ENCODE peak calls at places on chromosomes 1 and 21, in nine cellular contexts. H is ACHN; U is HCT116; M is CD8-positive, alpha-beta T cell; D is amygdala; K is cardiac muscle cell; I is A549; O is brain microvascular endothelial cell; F is BE2C. J is an unnamed sample.

GRCh38 chr1:11925938-11926292 is 312 bp downstream of the KIAA2013 start:
- DNase-seq in H (no peak), U (no peak), M (no peak), D (no peak), K (no peak), I (no peak), O (no peak), F (no peak), J (no peak)

GRCh38 chr1:170885551-170885950 is 49.8 kb upstream of the MROH9 start:
- DNase-seq in H (no peak), U (no peak), M (no peak), D (no peak), K (no peak), I (no peak), O (no peak), F (no peak), J (no peak)

GRCh38 chr1:89552481-89553194 is 28.0 kb downstream of the LRRC8B start:
- DNase-seq in H (peak), U (no peak), M (no peak), D (no peak), K (no peak), I (no peak), O (no peak), F (no peak), J (peak)

GRCh38 chr1:155253208-155253607 is 2.1 kb downstream of the ENTREP3 start:
- DNase-seq in H (no peak), U (no peak), M (no peak), D (no peak), K (no peak), I (no peak), O (no peak), F (no peak), J (no peak)

GRCh38 chr21:42424848-42425602 is 21.3 kb downstream of the UBASH3A start:
- DNase-seq in H (no peak), U (no peak), M (peak), D (no peak), K (no peak), I (no peak), O (no peak), F (no peak), J (no peak)

GRCh38 chr1:28249879-28250295 is 9.4 kb upstream of the SESN2 start:
- DNase-seq in H (no peak), U (no peak), M (no peak), D (no peak), K (no peak), I (no peak), O (no peak), F (no peak), J (no peak)

GRCh38 chr21:33135925-33136324 is 66.0 kb downstream of the OLIG1 start:
- DNase-seq in H (no peak), U (no peak), M (no peak), D (no peak), K (no peak), I (no peak), O (no peak), F (no peak), J (no peak)

GRCh38 chr1:51417496-51418383 is 87.4 kb upstream of the TTC39A start:
- DNase-seq in H (no peak), U (no peak), M (no peak), D (no peak), K (no peak), I (no peak), O (peak), F (no peak), J (no peak)

GRCh38 chr1:56382890-56383289 is 196.5 kb downstream of the PLPP3 start:
- DNase-seq in H (no peak), U (no peak), M (no peak), D (no peak), K (no peak), I (no peak), O (no peak), F (no peak), J (no peak)

GRCh38 chr1:242689378-242689777 is 164.9 kb upstream of the PLD5 start:
- DNase-seq in H (no peak), U (no peak), M (no peak), D (no peak), K (no peak), I (no peak), O (no peak), F (no peak), J (no peak)

GRCh38 chr1:226109829-226110248 is 47.3 kb downstream of the H3-3A start:
- DNase-seq in H (peak), U (peak), M (peak), D (peak), K (peak), I (peak), O (peak), F (peak), J (no peak)

GRCh38 chr1:220186752-220187151 is 85.5 kb downstream of the RAB3GAP2 start:
- DNase-seq in H (no peak), U (no peak), M (no peak), D (no peak), K (no peak), I (no peak), O (no peak), F (no peak), J (no peak)

GRCh38 chr1:180232521-180233043 is 2.5 kb downstream of the LHX4 start:
- DNase-seq in H (no peak), U (no peak), M (no peak), D (no peak), K (no peak), I (no peak), O (no peak), F (no peak), J (no peak)

GRCh38 chr1:66606359-66607142 is 72.6 kb downstream of the SGIP1 start:
- DNase-seq in H (no peak), U (no peak), M (no peak), D (no peak), K (no peak), I (no peak), O (no peak), F (no peak), J (no peak)

GRCh38 chr21:35400233-35400939 is 351.3 kb upstream of the RUNX1 start:
- DNase-seq in H (peak), U (peak), M (peak), D (no peak), K (peak), I (peak), O (peak), F (no peak), J (peak)

GRCh38 chr1:24386241-24386640 is 27.3 kb downstream of the STPG1 start:
- DNase-seq in H (no peak), U (no peak), M (no peak), D (no peak), K (peak), I (no peak), O (no peak), F (no peak), J (no peak)

GRCh38 chr1:6197746-6198427 is 1.5 kb downstream of the RPL22 start:
- DNase-seq in H (no peak), U (no peak), M (no peak), D (no peak), K (no peak), I (no peak), O (no peak), F (no peak), J (no peak)

GRCh38 chr1:40966411-40966810 is 13.1 kb upstream of the CTPS1 start:
- DNase-seq in H (no peak), U (no peak), M (no peak), D (no peak), K (no peak), I (no peak), O (no peak), F (no peak), J (no peak)

GRCh38 chr1:87530042-87530441 is 201.4 kb downstream of the LMO4 start:
- DNase-seq in H (no peak), U (no peak), M (no peak), D (no peak), K (no peak), I (no peak), O (no peak), F (no peak), J (no peak)

GRCh38 chr1:68379085-68379478 is 70.7 kb downstream of the RPE65 start:
- DNase-seq in H (peak), U (no peak), M (no peak), D (no peak), K (no peak), I (no peak), O (no peak), F (no peak), J (no peak)

GRCh38 chr1:81142099-81142776 is 658.5 kb upstream of the ADGRL2 start:
- DNase-seq in H (peak), U (no peak), M (no peak), D (no peak), K (no peak), I (no peak), O (peak), F (no peak), J (no peak)

GRCh38 chr1:169874229-169874628 is 19.5 kb downstream of the SCYL3 start:
- DNase-seq in H (no peak), U (no peak), M (no peak), D (no peak), K (no peak), I (no peak), O (no peak), F (no peak), J (no peak)

J was measured in GM12878.